ENCODE peak calls at places on chromosome 2, in nine cellular contexts. R, Z, T, V, Y, A, D, U and L are unnamed samples.

GRCh38 chr2:229815858-229816257 is 101.5 kb upstream of the DNER start:
- DNase-seq in A (no peak), U (no peak), Y (no peak), R (no peak), T (no peak), Z (no peak), D (peak; percentile 46), V (no peak), L (no peak)

GRCh38 chr2:9337901-9338300 is 85.4 kb downstream of the ITGB1BP1 start:
- DNase-seq in Y (no peak), T (no peak), R (no peak), A (no peak), D (no peak), Z (no peak), U (no peak), V (no peak), L (no peak)

GRCh38 chr2:97660775-97661417 is 2.9 kb downstream of the ACTR1B start:
- DNase-seq in A (no peak), U (no peak), Z (no peak), R (no peak), D (no peak), V (no peak), Y (no peak), T (no peak), L (no peak)

GRCh38 chr2:166126014-166126639 is 1.7 kb downstream of the SCN1A start:
- DNase-seq in T (no peak), V (no peak), A (no peak), R (no peak), D (peak; percentile 10), Y (no peak), U (no peak), Z (no peak), L (no peak)

GRCh38 chr2:149064365-149064841 is 25.9 kb downstream of the LYPD6B start:
- DNase-seq in V (no peak), Z (peak; percentile 48), A (peak; percentile 16), D (peak; percentile 34), T (no peak), Y (no peak), U (no peak), R (no peak), L (no peak)

GRCh38 chr2:10384089-10384734 is 63.9 kb downstream of the ODC1 start:
- DNase-seq in Z (no peak), T (no peak), V (no peak), R (no peak), A (no peak), U (no peak), Y (no peak), D (no peak), L (no peak)

GRCh38 chr2:99101697-99102096 is 39.8 kb upstream of the C2orf15 start:
- DNase-seq in Z (no peak), R (no peak), U (no peak), Y (peak; percentile 25), V (no peak), T (no peak), D (no peak), A (no peak), L (no peak)

GRCh38 chr2:70906439-70907018 is 29.2 kb upstream of the ATP6V1B1 start:
- DNase-seq in A (no peak), Z (no peak), Y (no peak), V (no peak), R (no peak), D (no peak), U (no peak), T (no peak), L (no peak)

GRCh38 chr2:32750880-32751279 is 123.0 kb downstream of the TTC27 start:
- DNase-seq in Z (no peak), Y (no peak), A (no peak), V (no peak), R (no peak), D (no peak), T (no peak), U (no peak), L (no peak)

GRCh38 chr2:215654177-215654850 is 218.4 kb upstream of the FN1 start:
- DNase-seq in Y (peak; percentile 49), D (no peak), V (no peak), U (no peak), A (no peak), Z (no peak), T (no peak), R (no peak), L (no peak)

GRCh38 chr2:109448946-109449788 is 164.6 kb downstream of the SEPTIN10 start:
- DNase-seq in R (no peak), A (peak; percentile 16), D (no peak), Y (peak; percentile 84), Z (no peak), U (no peak), V (peak; percentile 8), T (no peak), L (no peak)

GRCh38 chr2:187294043-187294442 is 154.0 kb downstream of the CALCRL start:
- DNase-seq in Y (no peak), U (no peak), D (no peak), T (no peak), A (no peak), R (no peak), Z (no peak), V (no peak), L (no peak)

GRCh38 chr2:121722479-121722878 is 14.2 kb downstream of the NIFK start:
- DNase-seq in T (no peak), Z (no peak), R (no peak), A (no peak), D (no peak), U (no peak), Y (no peak), V (no peak), L (no peak)

GRCh38 chr2:43472527-43473194 is 123.2 kb downstream of the THADA start:
- DNase-seq in T (no peak), A (no peak), U (no peak), D (peak; percentile 69), Z (no peak), V (no peak), Y (no peak), R (no peak), L (no peak)

GRCh38 chr2:70084973-70085710 is 2.1 kb upstream of the PCBP1 start:
- DNase-seq in D (peak; percentile 88), U (peak; percentile 51), R (no peak), V (peak; percentile 48), Y (no peak), A (peak; percentile 47), Z (no peak), T (peak; percentile 49), L (peak; percentile 52)

GRCh38 chr2:38076710-38077430 is 919 bp upstream of the CYP1B1 start:
- DNase-seq in R (peak; percentile 68), D (peak; percentile 95), T (peak; percentile 59), A (peak; percentile 50), U (no peak), V (peak; percentile 3), Y (no peak), Z (peak; percentile 55), L (peak; percentile 65)

GRCh38 chr2:130826821-130827501 is 9.8 kb upstream of the ARHGEF4 start:
- DNase-seq in U (no peak), D (no peak), R (no peak), V (no peak), T (no peak), Y (no peak), Z (no peak), A (no peak), L (no peak)